ENCODE peak calls at places on chromosome 17, in nine cellular contexts. G is NCI-H69, E is NCI-H460, K is lung microvascular endothelial cell, O is A549, T is activated T-helper 1 cell treated with Interleukin-2 at 50 U/mL for 16 hours, V is HEK293T, C is WTC11, R is left ventricle myocardium inferior. X is an unnamed sample.

GRCh38 chr17:62666061-62666800 is 38.8 kb downstream of the MRC2 start:
- DNase-seq in K (no peak), E (no peak), T (no peak), O (no peak), G (no peak), R (no peak), V (no peak), C (no peak), X (no peak)

GRCh38 chr17:29608986-29609385 is 13.7 kb downstream of the CORO6 start:
- DNase-seq in C (no peak), T (no peak), G (no peak), E (no peak), R (no peak), V (no peak), K (no peak), O (no peak), X (no peak)

GRCh38 chr17:37847811-37848331 is 76.3 kb upstream of the TBC1D3K start:
- DNase-seq in V (no peak), O (no peak), C (no peak), R (no peak), E (no peak), K (no peak), T (no peak), G (no peak), X (no peak)

GRCh38 chr17:4354862-4355514 is 11.5 kb downstream of the UBE2G1 start:
- DNase-seq in O (no peak), K (peak), V (no peak), E (no peak), T (no peak), G (no peak), R (no peak), C (no peak), X (no peak)

GRCh38 chr17:35062284-35062683 is 1.2 kb downstream of the RFFL start:
- DNase-seq in O (no peak), T (no peak), E (no peak), R (no peak), V (no peak), C (no peak), K (no peak), G (no peak), X (no peak)

GRCh38 chr17:16243811-16244567 is 27.0 kb downstream of the PIGL start:
- DNase-seq in O (no peak), T (no peak), V (no peak), G (no peak), K (no peak), R (no peak), E (no peak), C (no peak), X (no peak)

GRCh38 chr17:38701504-38702165 is 3.4 kb upstream of the MLLT6 start:
- DNase-seq in T (peak), K (peak), R (no peak), E (no peak), C (no peak), V (no peak), G (peak), O (peak), X (peak)

GRCh38 chr17:17994271-17994670 is 21.6 kb downstream of the DRC3 start:
- DNase-seq in O (peak), T (no peak), V (no peak), E (no peak), R (peak), G (peak), C (peak), K (peak), X (no peak)

GRCh38 chr17:45127583-45128300 is 4.6 kb downstream of the PLCD3 start:
- DNase-seq in C (no peak), T (no peak), R (peak), O (no peak), E (peak), K (peak), G (no peak), V (no peak), X (no peak)

GRCh38 chr17:65183736-65184135 is 46.6 kb downstream of the RGS9 start:
- DNase-seq in C (peak), O (peak), G (no peak), K (peak), R (no peak), E (peak), V (no peak), T (no peak), X (no peak)

GRCh38 chr17:5676012-5676411 is 91.7 kb upstream of the NLRP1 start:
- DNase-seq in E (no peak), K (no peak), G (peak), V (no peak), O (no peak), C (no peak), R (no peak), T (no peak), X (no peak)

GRCh38 chr17:3879181-3879580 is 13.7 kb downstream of the CAMKK1 start:
- DNase-seq in T (no peak), R (peak), V (no peak), K (no peak), O (no peak), C (no peak), G (peak), E (no peak), X (no peak)

GRCh38 chr17:45093444-45094110 is 32.5 kb downstream of the NMT1 start:
- DNase-seq in R (peak), V (no peak), T (no peak), G (no peak), K (no peak), O (no peak), C (no peak), E (no peak), X (no peak)

GRCh38 chr17:335691-336090 is 16.9 kb downstream of the RPH3AL start:
- DNase-seq in O (no peak), V (no peak), T (no peak), R (no peak), G (peak), K (no peak), C (no peak), E (no peak), X (no peak)

X was measured in T follicular helper cell.